ENCODE peak calls at places on chromosomes 12 and 14, in seven cellular contexts. Q is iris pigment epithelial cell, V is AG20443, N is Panc1, Z is kidney tubule cell, U is AG09319, T is GM10248. W is an unnamed sample.

GRCh38 chr12:6183689-6184441 is 16.3 kb upstream of the CD9 start:
- DNase-seq in Q (peak; percentile 56), V (peak; percentile 46), N (no peak), Z (no peak), U (no peak), T (no peak), W (no peak)

GRCh38 chr12:123614110-123614509 is 12.2 kb downstream of the DDX55 start:
- DNase-seq in Q (no peak), V (no peak), N (no peak), Z (no peak), U (no peak), T (no peak), W (no peak)

GRCh38 chr12:52319097-52319496 is 2.1 kb downstream of the KRT83 start:
- DNase-seq in Q (peak; percentile 3), V (no peak), N (no peak), Z (peak; percentile 42), U (no peak), T (no peak), W (no peak)

GRCh38 chr12:68240975-68241374 is 12.4 kb downstream of the IL22 start:
- DNase-seq in Q (peak; percentile 56), V (peak; percentile 41), N (no peak), Z (peak; percentile 6), U (no peak), T (peak; percentile 75), W (no peak)

GRCh38 chr14:75968461-75968860 is 13.3 kb downstream of the TGFB3 start:
- DNase-seq in Q (peak; percentile 21), V (peak; percentile 50), N (no peak), Z (no peak), U (no peak), T (no peak), W (no peak)

GRCh38 chr14:104223810-104224515 is 85.6 kb downstream of the KIF26A start:
- DNase-seq in Q (no peak), V (no peak), N (no peak), Z (no peak), U (no peak), T (no peak), W (no peak)

GRCh38 chr12:27823038-27823437 is 43.0 kb upstream of the MANSC4 start:
- DNase-seq in Q (no peak), V (no peak), N (no peak), Z (no peak), U (no peak), T (no peak), W (no peak)

GRCh38 chr12:76569685-76570604 is 10.4 kb upstream of the OSBPL8 start:
- DNase-seq in Q (no peak), V (no peak), N (no peak), Z (no peak), U (no peak), T (no peak), W (no peak)

GRCh38 chr14:97762386-97762785 is 965.2 kb downstream of the VRK1 start:
- DNase-seq in Q (no peak), V (no peak), N (no peak), Z (no peak), U (no peak), T (no peak), W (peak; percentile 41)

GRCh38 chr12:46386877-46387629 is 14.5 kb upstream of the SLC38A2 start:
- DNase-seq in Q (peak; percentile 89), V (no peak), N (no peak), Z (peak; percentile 52), U (no peak), T (peak; percentile 34), W (peak; percentile 61)

GRCh38 chr12:67069451-67070306 is 199.5 kb upstream of the CAND1 start:
- DNase-seq in Q (no peak), V (peak; percentile 28), N (no peak), Z (peak; percentile 75), U (no peak), T (peak; percentile 22), W (peak; percentile 6)

GRCh38 chr14:54818201-54819133 is 84.2 kb downstream of the GCH1 start:
- DNase-seq in Q (peak; percentile 83), V (peak; percentile 90), N (no peak), Z (peak; percentile 60), U (peak; percentile 59), T (no peak), W (peak; percentile 85)

GRCh38 chr12:52050771-52051541 is at the start of gene NR4A1:
- DNase-seq in Q (peak; percentile 96), V (peak; percentile 98), N (no peak), Z (peak; percentile 89), U (peak; percentile 92), T (peak; percentile 98), W (peak; percentile 75)

GRCh38 chr12:59322473-59322872 is 273.4 kb upstream of the SLC16A7 start:
- DNase-seq in Q (no peak), V (no peak), N (no peak), Z (no peak), U (no peak), T (no peak), W (peak; percentile 1)

GRCh38 chr12:54000105-54000773 is at the start of gene HOXC9:
- DNase-seq in Q (peak; percentile 16), V (peak; percentile 67), N (no peak), Z (peak; percentile 52), U (no peak), T (no peak), W (no peak)

GRCh38 chr14:77240336-77240915 is 30.6 kb downstream of the NGB start:
- DNase-seq in Q (no peak), V (no peak), N (no peak), Z (no peak), U (no peak), T (no peak), W (no peak)

GRCh38 chr12:88339254-88339949 is 197.3 kb downstream of the TMTC3 start:
- DNase-seq in Q (peak; percentile 82), V (peak; percentile 22), N (no peak), Z (peak; percentile 51), U (peak; percentile 23), T (no peak), W (peak; percentile 64)

GRCh38 chr14:39247256-39247655 is 13.5 kb downstream of the MIA2 start:
- DNase-seq in Q (peak; percentile 91), V (peak; percentile 83), N (no peak), Z (peak; percentile 72), U (no peak), T (no peak), W (peak; percentile 85)

GRCh38 chr12:106030210-106031175 is 108.3 kb downstream of the NUAK1 start:
- DNase-seq in Q (peak; percentile 99), V (peak; percentile 86), N (peak; percentile 32), Z (peak; percentile 87), U (no peak), T (no peak), W (peak; percentile 98)

GRCh38 chr14:24849471-24849870 is 200.5 kb downstream of the STXBP6 start:
- DNase-seq in Q (no peak), V (no peak), N (no peak), Z (no peak), U (no peak), T (no peak), W (peak; percentile 5)

GRCh38 chr12:84585996-84586395 is 326.6 kb downstream of the SLC6A15 start:
- DNase-seq in Q (peak; percentile 1), V (no peak), N (no peak), Z (no peak), U (no peak), T (no peak), W (peak; percentile 69)

GRCh38 chr12:75553865-75554555 is 42.6 kb upstream of the KRR1 start:
- DNase-seq in Q (peak; percentile 34), V (peak; percentile 21), N (no peak), Z (peak; percentile 52), U (no peak), T (no peak), W (no peak)

GRCh38 chr12:15700595-15700994 is 88.6 kb downstream of the EPS8 start:
- DNase-seq in Q (peak; percentile 97), V (peak; percentile 64), N (peak; percentile 58), Z (peak; percentile 90), U (peak; percentile 57), T (peak; percentile 15), W (peak; percentile 93)

GRCh38 chr12:4393211-4393610 is 13.7 kb upstream of the FGF23 start:
- DNase-seq in Q (no peak), V (no peak), N (no peak), Z (no peak), U (no peak), T (no peak), W (no peak)